ENCODE peak calls at places on chromosomes 2 and 18, in four cellular contexts. One of them, this sample, is unnamed. For H3K4me1, the result is how much of the 10 kb centered on the place peaks cover.

GRCh38 chr2:104876606-104877005 is 22.7 kb downstream of the POU3F3 start:
- DNase-seq in heart left ventricle: no peak
- DNase-seq in uterus: no peak
- DNase-seq in upper lobe of right lung: no peak
- DNase-seq in this sample: no peak

GRCh38 chr2:172442072-172442895 is 14.9 kb downstream of the ITGA6 start:
- DNase-seq in heart left ventricle: no peak
- DNase-seq in upper lobe of right lung: no peak
- DNase-seq in uterus: peak
- DNase-seq in this sample: no peak

GRCh38 chr2:76953733-76954347 is 568.3 kb downstream of the LRRTM4 start:
- DNase-seq in uterus: no peak
- DNase-seq in heart left ventricle: peak
- DNase-seq in upper lobe of right lung: no peak
- DNase-seq in this sample: no peak

GRCh38 chr18:21672868-21673267 is 31.7 kb downstream of the ABHD3 start:
- DNase-seq in upper lobe of right lung: no peak
- DNase-seq in heart left ventricle: peak
- DNase-seq in uterus: no peak
- DNase-seq in this sample: peak

GRCh38 chr2:14756122-14756541 is 123.6 kb downstream of the LRATD1 start:
- DNase-seq in upper lobe of right lung: no peak
- DNase-seq in heart left ventricle: no peak
- DNase-seq in uterus: no peak
- DNase-seq in this sample: no peak

GRCh38 chr2:138414014-138414413 is 87.6 kb upstream of the SPOPL start:
- DNase-seq in heart left ventricle: no peak
- DNase-seq in upper lobe of right lung: no peak
- DNase-seq in uterus: no peak
- DNase-seq in this sample: no peak

GRCh38 chr2:109210431-109211200 is 81.6 kb downstream of the SH3RF3 start:
- DNase-seq in heart left ventricle: no peak
- DNase-seq in uterus: no peak
- DNase-seq in upper lobe of right lung: peak
- DNase-seq in this sample: no peak

GRCh38 chr2:2662037-2662846 is 331.2 kb upstream of the MYT1L start:
- DNase-seq in uterus: no peak
- DNase-seq in heart left ventricle: peak
- DNase-seq in upper lobe of right lung: no peak
- DNase-seq in this sample: peak

GRCh38 chr2:137693521-137693920 is 270.8 kb upstream of the HNMT start:
- DNase-seq in uterus: no peak
- DNase-seq in heart left ventricle: no peak
- DNase-seq in upper lobe of right lung: no peak
- DNase-seq in this sample: no peak

GRCh38 chr2:14288016-14288415 is 344.5 kb upstream of the LRATD1 start:
- DNase-seq in heart left ventricle: no peak
- DNase-seq in uterus: no peak
- DNase-seq in upper lobe of right lung: no peak
- DNase-seq in this sample: no peak

GRCh38 chr2:74206180-74206688 is 7.8 kb downstream of the MTHFD2 start:
- DNase-seq in heart left ventricle: no peak
- DNase-seq in uterus: no peak
- DNase-seq in upper lobe of right lung: no peak
- DNase-seq in this sample: no peak

GRCh38 chr2:46067501-46068292 is 229.5 kb upstream of the EPAS1 start:
- DNase-seq in heart left ventricle: no peak
- DNase-seq in uterus: no peak
- DNase-seq in upper lobe of right lung: no peak
- DNase-seq in this sample: no peak

GRCh38 chr18:24633121-24633520 is 172.7 kb downstream of the HRH4 start:
- DNase-seq in uterus: no peak
- DNase-seq in upper lobe of right lung: no peak
- DNase-seq in heart left ventricle: no peak
- DNase-seq in this sample: no peak

GRCh38 chr2:200756618-200757321 is 54.9 kb upstream of the BZW1 start:
- DNase-seq in uterus: no peak
- DNase-seq in heart left ventricle: no peak
- DNase-seq in upper lobe of right lung: no peak
- DNase-seq in this sample: no peak

GRCh38 chr2:132669854-132670103 is 226 bp downstream of the LYPD1 start:
- DNase-seq in uterus: no peak
- DNase-seq in heart left ventricle: no peak
- DNase-seq in upper lobe of right lung: peak
- DNase-seq in this sample: no peak

GRCh38 chr2:170842785-170843184 is 26.1 kb downstream of the GAD1 start:
- DNase-seq in upper lobe of right lung: no peak
- DNase-seq in uterus: no peak
- DNase-seq in heart left ventricle: no peak
- DNase-seq in this sample: no peak

GRCh38 chr2:74821177-74822124 is 12.5 kb upstream of the HK2 start:
- DNase-seq in heart left ventricle: no peak
- DNase-seq in uterus: no peak
- DNase-seq in upper lobe of right lung: no peak
- DNase-seq in this sample: no peak

GRCh38 chr2:133434962-133435668 is 133.1 kb downstream of the NCKAP5 start:
- DNase-seq in upper lobe of right lung: no peak
- DNase-seq in uterus: no peak
- DNase-seq in heart left ventricle: peak
- DNase-seq in this sample: no peak

GRCh38 chr2:95052804-95053535 is 27.5 kb downstream of the MAL start:
- DNase-seq in heart left ventricle: no peak
- DNase-seq in upper lobe of right lung: peak
- DNase-seq in uterus: no peak
- DNase-seq in this sample: peak

GRCh38 chr2:3223080-3223923 is 154.3 kb downstream of the EIPR1 start:
- DNase-seq in uterus: no peak
- DNase-seq in upper lobe of right lung: no peak
- DNase-seq in heart left ventricle: no peak
- DNase-seq in this sample: no peak

GRCh38 chr2:106159867-106160785 is 34.0 kb downstream of the UXS1 start:
- DNase-seq in heart left ventricle: no peak
- DNase-seq in upper lobe of right lung: no peak
- DNase-seq in uterus: no peak
- DNase-seq in this sample: no peak

GRCh38 chr2:105798595-105798994 is 53.9 kb downstream of the NCK2 start:
- DNase-seq in heart left ventricle: no peak
- DNase-seq in upper lobe of right lung: no peak
- DNase-seq in uterus: no peak
- DNase-seq in this sample: no peak

GRCh38 chr2:204950695-204951094 is 405.4 kb downstream of the PARD3B start:
- DNase-seq in heart left ventricle: no peak
- DNase-seq in upper lobe of right lung: no peak
- DNase-seq in uterus: no peak
- DNase-seq in this sample: no peak

GRCh38 chr2:121359170-121359569 is 74.2 kb upstream of the TFCP2L1 start:
- DNase-seq in uterus: no peak
- DNase-seq in heart left ventricle: no peak
- DNase-seq in upper lobe of right lung: no peak
- DNase-seq in this sample: no peak

GRCh38 chr18:23882616-23883276 is 131.8 kb upstream of the TTC39C start:
- DNase-seq in upper lobe of right lung: no peak
- DNase-seq in uterus: no peak
- DNase-seq in heart left ventricle: no peak
- DNase-seq in this sample: no peak

GRCh38 chr2:123715467-123715982 is 309.6 kb upstream of the CNTNAP5 start:
- DNase-seq in upper lobe of right lung: no peak
- DNase-seq in heart left ventricle: no peak
- DNase-seq in uterus: no peak
- DNase-seq in this sample: no peak

GRCh38 chr18:46625069-46625468 is 32.0 kb downstream of the LOXHD1 start:
- DNase-seq in uterus: no peak
- DNase-seq in upper lobe of right lung: no peak
- DNase-seq in heart left ventricle: no peak
- DNase-seq in this sample: no peak

GRCh38 chr2:71277536-71278103 is 50.7 kb upstream of the PAIP2B start:
- DNase-seq in heart left ventricle: peak
- DNase-seq in uterus: no peak
- DNase-seq in upper lobe of right lung: peak
- DNase-seq in this sample: peak

GRCh38 chr2:215728504-215729065 is 284.8 kb downstream of the MREG start:
- DNase-seq in uterus: no peak
- DNase-seq in upper lobe of right lung: no peak
- DNase-seq in heart left ventricle: no peak
- DNase-seq in this sample: peak

GRCh38 chr2:221571108-221571390 is 1.1 kb downstream of the EPHA4 start:
- DNase-seq in upper lobe of right lung: no peak
- DNase-seq in heart left ventricle: no peak
- DNase-seq in uterus: no peak
- DNase-seq in this sample: no peak

GRCh38 chr18:2451556-2451955 is 119.7 kb downstream of the METTL4 start:
- DNase-seq in uterus: no peak
- DNase-seq in heart left ventricle: no peak
- DNase-seq in upper lobe of right lung: no peak
- DNase-seq in this sample: no peak

GRCh38 chr18:37476182-37476581 is 89.4 kb downstream of the CELF4 start:
- DNase-seq in heart left ventricle: no peak
- DNase-seq in uterus: no peak
- DNase-seq in upper lobe of right lung: no peak
- DNase-seq in this sample: no peak

GRCh38 chr18:2910751-2911425 is 64.1 kb downstream of the EMILIN2 start:
- DNase-seq in heart left ventricle: no peak
- DNase-seq in upper lobe of right lung: no peak
- DNase-seq in uterus: no peak
- DNase-seq in this sample: no peak

GRCh38 chr18:55401275-55401620 is 186.7 kb downstream of the TCF4 start:
- DNase-seq in heart left ventricle: no peak
- DNase-seq in uterus: no peak
- DNase-seq in upper lobe of right lung: no peak
- DNase-seq in this sample: no peak

GRCh38 chr2:86254576-86255538 is 55.6 kb downstream of the MRPL35 start:
- DNase-seq in uterus: no peak
- DNase-seq in upper lobe of right lung: no peak
- DNase-seq in heart left ventricle: peak
- DNase-seq in this sample: no peak

DNA sequence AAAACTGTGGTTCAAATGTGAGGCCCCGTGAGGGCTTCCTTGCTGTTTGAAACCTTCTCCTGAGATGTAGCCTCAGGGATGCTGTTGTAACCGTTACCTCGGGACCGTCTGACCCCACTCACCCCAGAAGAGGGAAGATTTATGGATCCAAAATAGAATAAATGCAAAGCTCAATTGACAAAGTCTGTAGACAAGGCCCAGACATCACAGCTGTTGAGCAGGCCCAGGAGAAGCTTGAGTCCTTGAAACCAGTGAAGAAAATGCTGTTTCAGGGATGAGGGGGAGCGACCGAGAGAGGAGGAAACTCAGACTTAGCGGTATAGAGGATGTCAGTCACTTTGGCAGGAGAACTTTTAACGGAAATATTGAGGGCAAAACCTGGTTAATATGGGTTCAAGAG is 76.8 kb upstream of the RBM44 start:
- DNase-seq in uterus: no peak
- DNase-seq in upper lobe of right lung: no peak
- DNase-seq in heart left ventricle: no peak
- DNase-seq in this sample: no peak
- H3K4me1 ChIP-seq in uterus: under half
- H3K4me1 ChIP-seq in upper lobe of right lung: under half
- H3K4me1 ChIP-seq in heart left ventricle: half or more
- H3K4me1 ChIP-seq in this sample: half or more

GRCh38 chr2:24929230-24929629 is 9.2 kb upstream of the ADCY3 start:
- DNase-seq in heart left ventricle: no peak
- DNase-seq in uterus: no peak
- DNase-seq in upper lobe of right lung: no peak
- DNase-seq in this sample: no peak
- TF ChIP-seq CTCF in heart left ventricle: no peak
- TF ChIP-seq CTCF in uterus: no peak
- TF ChIP-seq CTCF in upper lobe of right lung: no peak
- TF ChIP-seq CTCF in this sample: no peak

GRCh38 chr2:217360781-217361485 is 501.1 kb upstream of the TNP1 start:
- DNase-seq in uterus: peak
- DNase-seq in heart left ventricle: no peak
- DNase-seq in upper lobe of right lung: no peak
- DNase-seq in this sample: peak
- H3K4me1 ChIP-seq in uterus: under half
- H3K4me1 ChIP-seq in heart left ventricle: under half
- H3K4me1 ChIP-seq in upper lobe of right lung: under half
- H3K4me1 ChIP-seq in this sample: under half

GRCh38 chr18:67864677-67865340 is 348.3 kb upstream of the DSEL start:
- DNase-seq in uterus: no peak
- DNase-seq in upper lobe of right lung: no peak
- DNase-seq in heart left ventricle: no peak
- DNase-seq in this sample: no peak
- TF ChIP-seq CTCF in uterus: no peak
- TF ChIP-seq CTCF in upper lobe of right lung: no peak
- TF ChIP-seq CTCF in heart left ventricle: no peak
- TF ChIP-seq CTCF in this sample: no peak

DNA sequence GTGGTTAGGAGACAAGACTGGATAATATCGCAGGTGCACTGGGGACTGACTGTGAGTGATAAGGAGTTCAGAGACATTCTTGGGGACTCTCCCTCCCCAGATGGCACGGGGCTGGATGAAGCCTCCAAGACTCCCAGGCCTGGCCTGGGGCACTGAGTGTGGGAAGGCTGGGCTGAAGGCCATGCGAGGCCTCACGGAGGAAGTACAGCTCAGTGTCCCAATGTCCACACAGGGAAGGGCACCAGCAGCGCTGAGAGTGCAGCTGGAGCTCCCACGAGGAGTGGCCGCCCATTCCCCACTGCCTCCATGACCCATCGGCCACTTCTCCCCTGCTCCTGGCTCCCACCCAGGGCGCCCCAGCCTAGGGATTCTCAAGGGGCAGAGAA is 6.5 kb downstream of the MFSD2B start:
- DNase-seq in upper lobe of right lung: no peak
- DNase-seq in heart left ventricle: no peak
- DNase-seq in uterus: no peak
- DNase-seq in this sample: no peak
- H3K4me1 ChIP-seq in upper lobe of right lung: under half
- H3K4me1 ChIP-seq in heart left ventricle: under half
- H3K4me1 ChIP-seq in uterus: under half
- H3K4me1 ChIP-seq in this sample: under half

DNA sequence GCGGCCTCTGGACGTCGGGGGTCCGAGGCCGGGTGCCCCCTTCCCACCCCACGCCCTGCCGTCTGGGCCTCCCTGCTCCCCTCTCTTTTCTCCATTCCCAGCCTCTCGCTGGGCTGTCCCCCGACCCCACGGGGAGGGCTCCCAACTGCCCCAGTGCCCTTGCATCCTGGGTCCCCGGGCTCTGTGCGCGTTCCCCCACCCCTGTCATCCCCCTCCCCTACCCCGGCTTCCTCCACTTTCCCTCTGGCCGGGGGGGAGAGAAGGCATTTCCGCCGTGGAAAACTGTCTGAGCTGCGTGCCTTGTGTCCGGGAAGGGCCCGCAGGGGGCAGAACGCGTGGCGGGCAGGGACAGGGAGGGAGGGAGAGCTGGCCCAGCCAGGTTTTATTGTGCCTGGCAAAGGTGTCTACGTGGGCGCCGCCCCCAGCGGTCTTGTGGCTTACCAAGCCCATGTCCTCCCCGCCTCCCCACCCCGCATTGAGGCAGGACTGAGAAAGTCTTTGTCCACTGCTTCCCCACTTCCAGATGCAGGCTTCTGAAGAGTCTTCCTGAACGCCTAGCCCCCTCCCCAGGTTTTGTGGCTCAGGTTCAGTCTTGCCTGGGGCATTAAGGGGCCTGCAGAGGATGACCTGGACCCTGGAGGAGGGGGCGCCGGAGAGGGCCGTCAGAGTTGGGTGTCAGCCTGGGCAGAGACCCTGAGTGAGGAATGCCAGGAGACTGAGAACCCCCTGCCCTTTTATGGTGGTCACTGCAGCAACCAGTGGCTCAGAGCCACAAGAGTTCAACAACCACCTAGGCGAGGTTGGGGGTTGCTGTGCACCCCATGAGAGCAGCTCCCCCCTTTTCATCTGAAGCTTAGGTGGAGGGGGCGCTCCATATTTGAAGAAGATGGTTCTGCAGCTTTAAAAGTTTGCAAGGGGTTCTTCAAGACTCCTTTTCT is 1.3 kb downstream of the ITM2C start:
- DNase-seq in upper lobe of right lung: no peak
- DNase-seq in heart left ventricle: no peak
- DNase-seq in uterus: peak
- DNase-seq in this sample: peak
- TF ChIP-seq CTCF in upper lobe of right lung: no peak
- TF ChIP-seq CTCF in heart left ventricle: no peak
- TF ChIP-seq CTCF in uterus: no peak
- TF ChIP-seq CTCF in this sample: no peak

This sample was measured in psoas muscle.